ENCODE peak calls at places on chromosomes 5 and 9, in nine cellular contexts. One of them, this sample, is unnamed. For H3K27me3, the result is how much of the 10 kb centered on the place peaks cover.

GRCh38 chr9:125867752-125868400 is 120.7 kb downstream of the PBX3 start:
- DNase-seq in transverse colon: no peak
- DNase-seq in pancreas: no peak
- DNase-seq in PC-3: peak
- DNase-seq in hepatocyte: no peak
- DNase-seq in IMR-90: peak
- DNase-seq in Peyer's patch: no peak
- DNase-seq in ascending aorta: no peak
- DNase-seq in ovary: no peak
- DNase-seq in this sample: no peak

GRCh38 chr9:105681724-105682123 is 12.6 kb upstream of the TMEM38B start:
- DNase-seq in transverse colon: no peak
- DNase-seq in pancreas: no peak
- DNase-seq in PC-3: peak
- DNase-seq in hepatocyte: peak
- DNase-seq in IMR-90: peak
- DNase-seq in Peyer's patch: no peak
- DNase-seq in ascending aorta: no peak
- DNase-seq in ovary: no peak
- DNase-seq in this sample: no peak

GRCh38 chr5:751496-751895 is 33.0 kb downstream of the ZDHHC11B start:
- DNase-seq in transverse colon: no peak
- DNase-seq in pancreas: no peak
- DNase-seq in PC-3: no peak
- DNase-seq in hepatocyte: no peak
- DNase-seq in IMR-90: no peak
- DNase-seq in Peyer's patch: no peak
- DNase-seq in ascending aorta: no peak
- DNase-seq in ovary: no peak
- DNase-seq in this sample: no peak

GRCh38 chr5:143495823-143496275 is 92.4 kb upstream of the NR3C1 start:
- DNase-seq in transverse colon: no peak
- DNase-seq in pancreas: no peak
- DNase-seq in PC-3: peak
- DNase-seq in hepatocyte: no peak
- DNase-seq in IMR-90: peak
- DNase-seq in Peyer's patch: no peak
- DNase-seq in ascending aorta: no peak
- DNase-seq in ovary: no peak
- DNase-seq in this sample: no peak

GRCh38 chr5:100863736-100864135 is 39.3 kb downstream of the ST8SIA4 start:
- DNase-seq in transverse colon: no peak
- DNase-seq in pancreas: no peak
- DNase-seq in PC-3: no peak
- DNase-seq in hepatocyte: no peak
- DNase-seq in IMR-90: no peak
- DNase-seq in Peyer's patch: no peak
- DNase-seq in ascending aorta: no peak
- DNase-seq in ovary: no peak
- DNase-seq in this sample: no peak

GRCh38 chr5:132777209-132778069 is at the start of gene SEPTIN8:
- DNase-seq in transverse colon: peak
- DNase-seq in pancreas: peak
- DNase-seq in PC-3: peak
- DNase-seq in hepatocyte: peak
- DNase-seq in IMR-90: no peak
- DNase-seq in Peyer's patch: no peak
- DNase-seq in ascending aorta: no peak
- DNase-seq in ovary: peak
- DNase-seq in this sample: peak

GRCh38 chr5:132477784-132478497 is 12.6 kb downstream of the IRF1 start:
- DNase-seq in transverse colon: peak
- DNase-seq in pancreas: no peak
- DNase-seq in PC-3: no peak
- DNase-seq in hepatocyte: peak
- DNase-seq in IMR-90: no peak
- DNase-seq in Peyer's patch: no peak
- DNase-seq in ascending aorta: no peak
- DNase-seq in ovary: no peak
- DNase-seq in this sample: peak

GRCh38 chr5:64526709-64527439 is 21.1 kb downstream of the RGS7BP start:
- DNase-seq in transverse colon: no peak
- DNase-seq in pancreas: no peak
- DNase-seq in PC-3: no peak
- DNase-seq in hepatocyte: no peak
- DNase-seq in IMR-90: no peak
- DNase-seq in Peyer's patch: no peak
- DNase-seq in ascending aorta: no peak
- DNase-seq in ovary: no peak
- DNase-seq in this sample: no peak

GRCh38 chr9:13607746-13608445 is 328.4 kb upstream of the MPDZ start:
- DNase-seq in transverse colon: no peak
- DNase-seq in pancreas: no peak
- DNase-seq in PC-3: no peak
- DNase-seq in hepatocyte: peak
- DNase-seq in IMR-90: no peak
- DNase-seq in Peyer's patch: no peak
- DNase-seq in ascending aorta: no peak
- DNase-seq in ovary: no peak
- DNase-seq in this sample: no peak

GRCh38 chr9:31103836-31104235 is 1280.6 kb upstream of the ACO1 start:
- DNase-seq in transverse colon: no peak
- DNase-seq in pancreas: no peak
- DNase-seq in PC-3: no peak
- DNase-seq in hepatocyte: no peak
- DNase-seq in IMR-90: no peak
- DNase-seq in Peyer's patch: no peak
- DNase-seq in ascending aorta: no peak
- DNase-seq in ovary: no peak
- DNase-seq in this sample: no peak

GRCh38 chr5:62284946-62285891 is 20.8 kb upstream of the KIF2A start:
- DNase-seq in transverse colon: no peak
- DNase-seq in pancreas: no peak
- DNase-seq in PC-3: no peak
- DNase-seq in hepatocyte: no peak
- DNase-seq in IMR-90: no peak
- DNase-seq in Peyer's patch: no peak
- DNase-seq in ascending aorta: no peak
- DNase-seq in ovary: no peak
- DNase-seq in this sample: no peak

GRCh38 chr9:96771124-96771523 is 6.8 kb downstream of the ZNF510 start:
- DNase-seq in transverse colon: no peak
- DNase-seq in pancreas: no peak
- DNase-seq in PC-3: no peak
- DNase-seq in hepatocyte: no peak
- DNase-seq in IMR-90: no peak
- DNase-seq in Peyer's patch: no peak
- DNase-seq in ascending aorta: no peak
- DNase-seq in ovary: no peak
- DNase-seq in this sample: no peak

GRCh38 chr9:103364753-103365152 is 369.6 kb downstream of the CYLC2 start:
- DNase-seq in transverse colon: no peak
- DNase-seq in pancreas: no peak
- DNase-seq in PC-3: peak
- DNase-seq in hepatocyte: no peak
- DNase-seq in IMR-90: no peak
- DNase-seq in Peyer's patch: no peak
- DNase-seq in ascending aorta: no peak
- DNase-seq in ovary: no peak
- DNase-seq in this sample: no peak

GRCh38 chr5:53425598-53426516 is 54.6 kb upstream of the FST start:
- DNase-seq in transverse colon: peak
- DNase-seq in pancreas: no peak
- DNase-seq in PC-3: peak
- DNase-seq in hepatocyte: peak
- DNase-seq in IMR-90: no peak
- DNase-seq in Peyer's patch: no peak
- DNase-seq in ascending aorta: no peak
- DNase-seq in ovary: no peak
- DNase-seq in this sample: no peak

GRCh38 chr5:89303033-89303480 is 420.1 kb upstream of the MEF2C start:
- DNase-seq in transverse colon: no peak
- DNase-seq in pancreas: no peak
- DNase-seq in PC-3: no peak
- DNase-seq in hepatocyte: no peak
- DNase-seq in IMR-90: no peak
- DNase-seq in Peyer's patch: no peak
- DNase-seq in ascending aorta: no peak
- DNase-seq in ovary: no peak
- DNase-seq in this sample: no peak

GRCh38 chr5:171093598-171093997 is 215.4 kb upstream of the TLX3 start:
- DNase-seq in transverse colon: no peak
- DNase-seq in pancreas: no peak
- DNase-seq in PC-3: no peak
- DNase-seq in hepatocyte: no peak
- DNase-seq in IMR-90: peak
- DNase-seq in Peyer's patch: no peak
- DNase-seq in ascending aorta: no peak
- DNase-seq in ovary: no peak
- DNase-seq in this sample: no peak

GRCh38 chr5:150781706-150782614 is 3.4 kb downstream of the SMIM3 start:
- DNase-seq in transverse colon: peak
- DNase-seq in pancreas: no peak
- DNase-seq in PC-3: peak
- DNase-seq in hepatocyte: peak
- DNase-seq in IMR-90: peak
- DNase-seq in Peyer's patch: no peak
- DNase-seq in ascending aorta: peak
- DNase-seq in ovary: peak
- DNase-seq in this sample: no peak

GRCh38 chr5:150780816-150781221 is 2.3 kb downstream of the SMIM3 start:
- DNase-seq in transverse colon: peak
- DNase-seq in pancreas: no peak
- DNase-seq in PC-3: peak
- DNase-seq in hepatocyte: no peak
- DNase-seq in IMR-90: peak
- DNase-seq in Peyer's patch: no peak
- DNase-seq in ascending aorta: no peak
- DNase-seq in ovary: no peak
- DNase-seq in this sample: peak

GRCh38 chr5:150782850-150783249 is 4.3 kb downstream of the SMIM3 start:
- DNase-seq in transverse colon: no peak
- DNase-seq in pancreas: no peak
- DNase-seq in PC-3: no peak
- DNase-seq in hepatocyte: no peak
- DNase-seq in IMR-90: no peak
- DNase-seq in Peyer's patch: no peak
- DNase-seq in ascending aorta: no peak
- DNase-seq in ovary: no peak
- DNase-seq in this sample: no peak

GRCh38 chr5:150785950-150786349 is 7.4 kb downstream of the SMIM3 start:
- DNase-seq in transverse colon: no peak
- DNase-seq in pancreas: no peak
- DNase-seq in PC-3: no peak
- DNase-seq in hepatocyte: no peak
- DNase-seq in IMR-90: no peak
- DNase-seq in Peyer's patch: no peak
- DNase-seq in ascending aorta: no peak
- DNase-seq in ovary: no peak
- DNase-seq in this sample: no peak

DNA sequence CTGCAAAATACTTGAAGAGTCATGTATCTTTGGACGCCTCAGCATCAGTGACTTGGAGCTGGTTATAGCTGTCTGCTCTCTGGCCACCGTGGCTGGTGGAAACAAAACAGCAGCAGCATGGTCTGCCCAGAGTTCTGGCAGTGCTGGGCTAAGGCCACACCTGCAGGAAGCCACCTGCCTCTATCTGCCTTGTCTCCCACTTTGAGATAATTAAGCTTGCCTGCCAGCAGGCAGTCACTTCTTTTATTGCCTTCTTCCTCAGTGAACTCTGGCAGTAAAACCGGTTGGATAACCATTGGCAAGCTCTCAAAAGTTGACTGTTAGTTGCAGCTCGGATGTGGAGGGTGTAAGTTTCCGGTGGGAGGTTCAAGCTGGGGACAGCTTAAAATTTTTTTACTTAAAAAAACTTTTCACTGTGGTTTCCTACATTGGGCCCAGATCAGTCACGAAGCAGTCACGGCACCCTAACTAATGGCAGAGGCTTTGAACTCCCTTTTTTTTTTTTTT is 4.9 kb downstream of the SMIM3 start:
- DNase-seq in transverse colon: peak
- DNase-seq in pancreas: peak
- DNase-seq in PC-3: peak
- DNase-seq in hepatocyte: peak
- DNase-seq in IMR-90: peak
- DNase-seq in Peyer's patch: peak
- DNase-seq in ascending aorta: peak
- DNase-seq in ovary: peak
- DNase-seq in this sample: peak
- H3K4me3 ChIP-seq in transverse colon: no peak
- H3K4me3 ChIP-seq in pancreas: no peak
- H3K4me3 ChIP-seq in PC-3: peak
- H3K4me3 ChIP-seq in hepatocyte: no peak
- H3K4me3 ChIP-seq in IMR-90: no peak
- H3K4me3 ChIP-seq in Peyer's patch: no peak
- H3K4me3 ChIP-seq in ascending aorta: peak
- H3K4me3 ChIP-seq in ovary: no peak
- H3K4me3 ChIP-seq in this sample: no peak

GRCh38 chr5:168809218-168809617 is 230.1 kb upstream of the PANK3 start:
- DNase-seq in transverse colon: no peak
- DNase-seq in pancreas: no peak
- DNase-seq in PC-3: no peak
- DNase-seq in hepatocyte: no peak
- DNase-seq in IMR-90: no peak
- DNase-seq in Peyer's patch: no peak
- DNase-seq in ascending aorta: no peak
- DNase-seq in ovary: no peak
- DNase-seq in this sample: no peak
- H3K27me3 ChIP-seq in transverse colon: under half
- H3K27me3 ChIP-seq in pancreas: under half
- H3K27me3 ChIP-seq in PC-3: under half
- H3K27me3 ChIP-seq in hepatocyte: under half
- H3K27me3 ChIP-seq in IMR-90: under half
- H3K27me3 ChIP-seq in Peyer's patch: under half
- H3K27me3 ChIP-seq in ascending aorta: under half
- H3K27me3 ChIP-seq in ovary: under half
- H3K27me3 ChIP-seq in this sample: under half

GRCh38 chr9:3507395-3508077 is 18.3 kb downstream of the RFX3 start:
- DNase-seq in transverse colon: no peak
- DNase-seq in pancreas: no peak
- DNase-seq in PC-3: no peak
- DNase-seq in hepatocyte: no peak
- DNase-seq in IMR-90: no peak
- DNase-seq in Peyer's patch: no peak
- DNase-seq in ascending aorta: no peak
- DNase-seq in ovary: no peak
- DNase-seq in this sample: no peak
- H3K4me3 ChIP-seq in transverse colon: no peak
- H3K4me3 ChIP-seq in pancreas: no peak
- H3K4me3 ChIP-seq in PC-3: no peak
- H3K4me3 ChIP-seq in hepatocyte: no peak
- H3K4me3 ChIP-seq in IMR-90: no peak
- H3K4me3 ChIP-seq in Peyer's patch: no peak
- H3K4me3 ChIP-seq in ascending aorta: peak
- H3K4me3 ChIP-seq in ovary: no peak
- H3K4me3 ChIP-seq in this sample: no peak

DNA sequence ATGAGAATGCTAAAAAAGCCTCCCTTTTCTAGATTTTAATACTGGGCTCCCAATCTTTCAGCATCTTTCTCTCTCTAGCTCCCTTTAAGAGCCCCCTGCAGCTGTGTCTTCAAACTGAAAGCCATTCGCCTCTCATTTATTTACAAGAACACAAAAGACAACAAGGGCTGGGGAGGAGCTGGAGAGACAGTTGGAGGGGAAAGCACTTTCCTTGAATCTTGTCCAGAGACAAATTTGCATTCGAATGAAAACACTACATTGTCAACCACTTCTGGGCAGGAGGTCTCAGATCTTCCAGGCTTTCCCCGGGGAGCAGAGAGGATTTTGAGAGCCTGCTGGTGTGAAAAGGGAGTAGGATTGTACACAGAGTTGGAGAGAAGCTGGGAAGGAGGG is 518.3 kb downstream of the CTNND2 start:
- DNase-seq in transverse colon: no peak
- DNase-seq in pancreas: no peak
- DNase-seq in PC-3: no peak
- DNase-seq in hepatocyte: no peak
- DNase-seq in IMR-90: no peak
- DNase-seq in Peyer's patch: no peak
- DNase-seq in ascending aorta: no peak
- DNase-seq in ovary: no peak
- DNase-seq in this sample: no peak
- H3K27me3 ChIP-seq in transverse colon: under half
- H3K27me3 ChIP-seq in pancreas: under half
- H3K27me3 ChIP-seq in PC-3: half or more
- H3K27me3 ChIP-seq in hepatocyte: under half
- H3K27me3 ChIP-seq in IMR-90: under half
- H3K27me3 ChIP-seq in Peyer's patch: under half
- H3K27me3 ChIP-seq in ascending aorta: under half
- H3K27me3 ChIP-seq in ovary: under half
- H3K27me3 ChIP-seq in this sample: under half

This sample was measured in small intestine.